ENCODE peak calls at places on chromosomes 1 and 21, in six cellular contexts. J is mammary epithelial cell; A is esophagus squamous epithelium; R is CD8-positive, alpha-beta memory T cell; B is cardiac muscle cell; C is heart left ventricle. V is an unnamed sample.

GRCh38 chr1:230424440-230425251 is 1.5 kb downstream of the PGBD5 start:
- DNase-seq in A (no peak), B (no peak), R (no peak), J (no peak), C (no peak), V (peak; percentile 42)

GRCh38 chr1:248695451-248696132 is 7.0 kb downstream of the OR14I1 start:
- DNase-seq in A (no peak), J (no peak), R (no peak), B (no peak), C (no peak), V (no peak)

GRCh38 chr21:34227386-34227852 is 136.4 kb upstream of the KCNE2 start:
- DNase-seq in C (no peak), J (no peak), R (no peak), B (peak; percentile 84), A (no peak), V (no peak)

GRCh38 chr1:188065917-188066316 is 1237.2 kb downstream of the PLA2G4A start:
- DNase-seq in B (no peak), C (no peak), J (no peak), R (no peak), A (no peak), V (no peak)

GRCh38 chr1:38208720-38209632 is 162.4 kb upstream of the POU3F1 start:
- DNase-seq in J (no peak), R (no peak), C (no peak), B (peak; percentile 11), A (no peak), V (no peak)

GRCh38 chr21:44376606-44377005 is 23.2 kb downstream of the TRPM2 start:
- DNase-seq in C (no peak), J (no peak), R (no peak), A (no peak), B (no peak), V (no peak)

GRCh38 chr1:44501022-44501910 is 96.2 kb downstream of the RNF220 start:
- DNase-seq in J (no peak), A (no peak), C (no peak), R (no peak), B (no peak), V (no peak)

GRCh38 chr1:84300501-84300900 is 1.0 kb upstream of the SAMD13 start:
- DNase-seq in R (no peak), A (no peak), C (no peak), B (no peak), J (no peak), V (no peak)

GRCh38 chr1:200977071-200977754 is 46.3 kb downstream of the KIF21B start:
- DNase-seq in J (no peak), A (no peak), R (no peak), C (no peak), B (no peak), V (no peak)
- H3K36me3 ChIP-seq in J (no peaks in the 10 kb centered on the region), A (no peaks in the 10 kb centered on the region), R (peaks cover 50% of the 10 kb centered on the region), C (no peaks in the 10 kb centered on the region), B (no peaks in the 10 kb centered on the region), V (no peaks in the 10 kb centered on the region)

GRCh38 chr1:246193537-246193936 is 313.5 kb downstream of the SMYD3 start:
- DNase-seq in J (no peak), A (no peak), R (no peak), B (no peak), C (no peak), V (no peak)
- H3K9me3 ChIP-seq in J (no peaks in the 10 kb centered on the region), A (no peaks in the 10 kb centered on the region), R (no peaks in the 10 kb centered on the region), B (no peaks in the 10 kb centered on the region), C (no peaks in the 10 kb centered on the region), V (no peaks in the 10 kb centered on the region)

GRCh38 chr1:115655307-115655664 is 13.5 kb downstream of the VANGL1 start:
- DNase-seq in R (no peak), J (no peak), B (no peak), A (no peak), C (no peak), V (no peak)

GRCh38 chr1:115652236-115652788 is 10.5 kb downstream of the VANGL1 start:
- DNase-seq in R (no peak), C (no peak), B (no peak), J (no peak), A (no peak), V (no peak)

GRCh38 chr1:115655916-115656315 is 14.1 kb downstream of the VANGL1 start:
- DNase-seq in R (no peak), C (no peak), B (no peak), J (no peak), A (no peak), V (no peak)

GRCh38 chr1:115654663-115655306 is 13.0 kb downstream of the VANGL1 start:
- DNase-seq in B (peak; percentile 41), R (no peak), J (no peak), C (peak; percentile 57), A (no peak), V (no peak)

DNA sequence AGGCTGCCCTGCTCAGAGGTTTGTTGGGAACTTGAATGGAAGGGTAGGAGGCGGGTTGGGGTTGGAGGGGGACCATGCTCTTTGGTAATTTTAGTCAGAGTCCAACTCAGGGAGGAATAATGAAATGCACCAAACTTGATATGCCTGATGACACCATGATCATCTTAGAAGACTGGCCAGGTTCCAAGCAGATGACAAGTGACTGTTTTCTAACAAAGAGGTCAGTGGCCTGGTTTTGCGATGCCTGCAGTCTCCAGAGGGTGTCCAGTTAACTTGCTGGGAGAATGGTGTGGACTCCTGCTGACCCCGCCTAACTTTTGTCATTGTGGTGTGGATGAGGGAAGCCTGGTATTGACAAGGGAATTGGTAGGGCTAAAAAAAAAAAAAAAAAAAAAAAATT is 12.4 kb downstream of the VANGL1 start:
- DNase-seq in J (no peak), C (no peak), R (no peak), A (no peak), B (no peak), V (no peak)
- H3K36me3 ChIP-seq in J (peaks cover 2% of the 10 kb centered on the region), C (peaks cover 17% of the 10 kb centered on the region), R (no peaks in the 10 kb centered on the region), A (no peaks in the 10 kb centered on the region), B (no peaks in the 10 kb centered on the region), V (no peaks in the 10 kb centered on the region)

GRCh38 chr1:106276856-106277255 is 779.6 kb upstream of the PRMT6 start:
- DNase-seq in A (no peak), J (no peak), C (no peak), B (no peak), R (no peak), V (no peak)
- H3K9me3 ChIP-seq in A (no peaks in the 10 kb centered on the region), J (no peaks in the 10 kb centered on the region), C (peaks cover 8% of the 10 kb centered on the region), B (no peaks in the 10 kb centered on the region), R (no peaks in the 10 kb centered on the region), V (no peaks in the 10 kb centered on the region)

GRCh38 chr1:153663211-153663610 is 4.7 kb downstream of the SNAPIN start:
- DNase-seq in R (no peak), J (peak; percentile 28), C (no peak), B (peak; percentile 63), A (no peak), V (no peak)

GRCh38 chr1:153659656-153660055 is 1.2 kb downstream of the SNAPIN start:
- DNase-seq in B (no peak), J (no peak), C (no peak), R (no peak), A (no peak), V (no peak)

GRCh38 chr1:153659175-153659534 is 652 bp downstream of the SNAPIN start:
- DNase-seq in R (no peak), J (no peak), C (no peak), B (no peak), A (no peak), V (no peak)

GRCh38 chr1:153662269-153662668 is 3.8 kb downstream of the SNAPIN start:
- DNase-seq in J (no peak), R (no peak), B (no peak), A (no peak), C (no peak), V (no peak)

DNA sequence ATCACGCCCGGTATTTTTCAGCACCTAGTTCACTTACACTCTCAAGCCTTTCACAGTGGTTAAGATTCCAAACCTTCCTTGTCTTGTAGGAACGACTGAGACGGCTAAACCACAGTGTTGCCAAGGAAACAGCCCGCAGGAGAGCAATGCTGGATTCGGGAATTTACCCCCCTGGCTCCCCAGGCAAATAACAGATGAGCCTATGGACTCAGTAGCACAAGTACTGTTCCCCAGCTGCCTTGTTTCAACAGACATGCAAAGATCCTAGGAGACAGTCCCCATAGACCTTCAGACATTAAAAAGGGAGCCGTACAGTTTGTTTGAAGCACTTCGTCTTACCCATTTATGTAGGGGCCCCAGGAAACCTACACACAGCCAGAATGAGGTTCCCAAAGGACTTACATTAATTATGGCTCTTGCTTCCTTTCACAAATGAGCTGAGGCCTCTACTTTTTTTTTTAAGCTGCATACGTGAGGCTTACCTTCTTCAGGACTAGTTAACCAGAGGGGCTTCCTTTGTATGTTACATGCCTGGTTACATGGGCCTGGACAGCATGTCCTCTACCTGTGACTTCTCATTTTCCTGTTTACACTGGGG is 2.7 kb downstream of the SNAPIN start:
- DNase-seq in A (no peak), B (no peak), J (no peak), C (no peak), R (no peak), V (no peak)
- H3K36me3 ChIP-seq in A (peaks cover 25% of the 10 kb centered on the region), B (peaks cover 55% of the 10 kb centered on the region), J (peaks cover 40% of the 10 kb centered on the region), C (peaks cover 60% of the 10 kb centered on the region), R (peaks cover 48% of the 10 kb centered on the region), V (peaks cover 53% of the 10 kb centered on the region)

GRCh38 chr1:81170721-81171120 is 630.0 kb upstream of the ADGRL2 start:
- DNase-seq in J (no peak), R (no peak), A (no peak), B (no peak), C (no peak), V (no peak)
- H3K9me3 ChIP-seq in J (peaks cover 3% of the 10 kb centered on the region), R (peaks cover 7% of the 10 kb centered on the region), A (peaks cover 11% of the 10 kb centered on the region), B (no peaks in the 10 kb centered on the region), C (peaks cover 48% of the 10 kb centered on the region), V (no peaks in the 10 kb centered on the region)

DNA sequence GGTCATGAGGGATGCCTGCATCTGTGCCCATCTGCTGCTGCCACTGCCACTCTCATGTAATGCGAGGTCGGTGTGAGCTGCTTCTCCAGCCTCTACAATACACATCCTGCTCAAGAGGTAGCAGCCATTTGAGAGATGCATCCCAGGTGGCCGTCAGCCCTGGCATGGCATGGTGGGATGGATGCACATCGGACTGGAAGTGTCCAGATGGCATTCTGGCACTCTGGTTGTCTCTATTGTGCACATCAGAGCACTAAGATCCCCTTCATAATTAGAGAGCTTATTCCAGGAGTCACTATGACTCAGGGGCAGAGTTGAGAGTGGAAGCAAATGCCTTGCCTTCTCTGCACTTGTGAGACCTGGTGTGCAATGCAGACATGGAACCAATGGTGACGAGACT is 3.8 kb downstream of the STRIP1 start:
- DNase-seq in R (no peak), B (no peak), J (no peak), A (no peak), C (no peak), V (no peak)
- H3K36me3 ChIP-seq in R (peaks cover 56% of the 10 kb centered on the region), B (peaks cover 39% of the 10 kb centered on the region), J (peaks cover 31% of the 10 kb centered on the region), A (peaks cover 34% of the 10 kb centered on the region), C (peaks cover 67% of the 10 kb centered on the region), V (peaks cover 51% of the 10 kb centered on the region)

GRCh38 chr21:24050233-24050632 is 1557.0 kb downstream of the MRPL39 start:
- DNase-seq in B (no peak), C (no peak), A (no peak), R (no peak), J (no peak), V (no peak)
- H3K9me3 ChIP-seq in B (no peaks in the 10 kb centered on the region), C (no peaks in the 10 kb centered on the region), A (no peaks in the 10 kb centered on the region), R (no peaks in the 10 kb centered on the region), J (peaks cover 22% of the 10 kb centered on the region), V (no peaks in the 10 kb centered on the region)